ENCODE peak calls at places on chromosomes 13 and 19, in five cellular contexts. One of them, this sample, is unnamed.

GRCh38 chr13:85806553-85807175 is 7.4 kb upstream of the SLITRK6 start:
- DNase-seq in K562: peak; percentile 6
- DNase-seq in Panc1: peak; percentile 17
- DNase-seq in H1: no peak
- DNase-seq in SK-N-SH: peak; percentile 17
- DNase-seq in this sample: peak; percentile 28

GRCh38 chr19:17234911-17235617 is 9.0 kb downstream of the OCEL1 start:
- DNase-seq in K562: peak; percentile 77
- DNase-seq in Panc1: no peak
- DNase-seq in H1: peak; percentile 90
- DNase-seq in SK-N-SH: peak; percentile 86
- DNase-seq in this sample: no peak

GRCh38 chr19:29612801-29613595 is 6.9 kb downstream of the POP4 start:
- DNase-seq in K562: no peak
- DNase-seq in Panc1: no peak
- DNase-seq in H1: no peak
- DNase-seq in SK-N-SH: no peak
- DNase-seq in this sample: no peak

GRCh38 chr19:35357867-35358573 is at the start of gene FFAR3:
- DNase-seq in K562: no peak
- DNase-seq in Panc1: no peak
- DNase-seq in H1: peak; percentile 35
- DNase-seq in SK-N-SH: no peak
- DNase-seq in this sample: no peak

GRCh38 chr13:77222909-77223308 is 104.0 kb downstream of the MYCBP2 start:
- DNase-seq in K562: no peak
- DNase-seq in Panc1: no peak
- DNase-seq in H1: no peak
- DNase-seq in SK-N-SH: no peak
- DNase-seq in this sample: no peak

GRCh38 chr13:48234652-48235099 is 1.7 kb downstream of the ITM2B start:
- DNase-seq in K562: no peak
- DNase-seq in Panc1: no peak
- DNase-seq in H1: no peak
- DNase-seq in SK-N-SH: no peak
- DNase-seq in this sample: no peak

GRCh38 chr13:72151241-72151640 is 284.2 kb upstream of the DACH1 start:
- DNase-seq in K562: no peak
- DNase-seq in Panc1: no peak
- DNase-seq in H1: no peak
- DNase-seq in SK-N-SH: no peak
- DNase-seq in this sample: no peak

GRCh38 chr19:35960432-35960972 is 24.3 kb downstream of the LRFN3 start:
- DNase-seq in K562: no peak
- DNase-seq in Panc1: no peak
- DNase-seq in H1: no peak
- DNase-seq in SK-N-SH: no peak
- DNase-seq in this sample: no peak

GRCh38 chr19:38862321-38863059 is 12.7 kb upstream of the HNRNPL start:
- DNase-seq in K562: no peak
- DNase-seq in Panc1: no peak
- DNase-seq in H1: no peak
- DNase-seq in SK-N-SH: peak; percentile 81
- DNase-seq in this sample: no peak

GRCh38 chr19:7732045-7732444 is at the start of gene CLEC4G:
- DNase-seq in K562: no peak
- DNase-seq in Panc1: no peak
- DNase-seq in H1: no peak
- DNase-seq in SK-N-SH: no peak
- DNase-seq in this sample: no peak

GRCh38 chr19:17385878-17386611 is 8.0 kb downstream of the CCDC194 start:
- DNase-seq in K562: peak; percentile 78
- DNase-seq in Panc1: no peak
- DNase-seq in H1: peak; percentile 92
- DNase-seq in SK-N-SH: peak; percentile 88
- DNase-seq in this sample: no peak

GRCh38 chr19:33102893-33103292 is 21.9 kb downstream of the GPATCH1 start:
- DNase-seq in K562: no peak
- DNase-seq in Panc1: no peak
- DNase-seq in H1: no peak
- DNase-seq in SK-N-SH: no peak
- DNase-seq in this sample: no peak

DNA sequence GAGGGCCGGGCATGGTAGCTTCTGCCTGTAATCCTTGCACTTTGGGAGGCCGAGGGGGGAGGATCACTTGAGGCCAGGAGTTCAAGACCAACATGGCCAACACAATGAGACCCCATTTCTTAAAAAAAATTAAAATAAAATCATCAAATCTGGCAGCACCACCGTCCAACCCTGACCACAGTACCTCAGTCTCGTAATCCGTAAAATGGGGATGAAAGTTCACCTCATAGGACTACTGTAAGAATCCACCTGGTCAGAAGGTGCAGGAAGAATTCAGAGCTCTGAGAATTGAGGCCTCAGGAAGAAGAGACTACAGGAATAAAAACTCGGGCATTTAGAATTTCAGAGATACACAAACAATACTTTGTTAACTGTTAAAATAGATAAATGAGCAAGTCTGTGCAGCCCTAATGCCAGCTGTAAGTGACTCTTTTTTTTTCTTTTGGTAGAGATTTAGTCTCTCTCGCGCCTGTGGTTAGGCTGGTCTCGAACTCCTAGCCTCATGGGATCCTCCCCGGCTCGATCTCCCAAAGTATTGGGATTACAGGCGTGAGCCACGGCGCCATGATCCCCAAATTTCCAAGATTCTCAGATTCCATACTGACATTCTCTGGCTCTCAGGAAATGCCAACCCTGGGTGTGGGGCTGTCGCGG is 2.9 kb downstream of the PPP1R13L start:
- DNase-seq in K562: no peak
- DNase-seq in Panc1: no peak
- DNase-seq in H1: no peak
- DNase-seq in SK-N-SH: no peak
- DNase-seq in this sample: no peak
- H3K4me3 ChIP-seq in K562: no peak overlapping the region
- H3K4me3 ChIP-seq in Panc1: peak overlapping the region; percentile 26
- H3K4me3 ChIP-seq in H1: no peak overlapping the region
- H3K4me3 ChIP-seq in SK-N-SH: no peak overlapping the region
- H3K4me3 ChIP-seq in this sample: peak overlapping the region; percentile 83

DNA sequence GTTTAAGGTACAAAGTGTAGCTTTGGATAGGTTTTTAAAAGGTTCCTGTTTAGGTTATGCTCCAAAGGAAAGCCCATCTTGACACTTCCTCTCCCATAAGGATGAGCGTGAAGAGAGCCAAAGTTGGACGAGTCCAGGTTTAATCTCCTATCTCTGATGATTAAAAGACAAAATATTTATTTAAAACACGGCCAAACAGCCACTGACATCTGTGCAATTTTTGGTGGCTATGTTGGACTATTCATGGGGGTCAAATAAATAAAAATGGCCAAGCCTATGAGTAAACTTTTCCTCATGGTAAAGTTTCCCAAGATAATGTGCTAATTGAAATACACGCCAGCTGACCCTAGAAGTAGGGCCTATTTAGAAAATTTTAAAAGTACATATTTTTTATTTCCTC is 69.0 kb upstream of the DOCK9 start:
- DNase-seq in K562: no peak
- DNase-seq in Panc1: no peak
- DNase-seq in H1: no peak
- DNase-seq in SK-N-SH: no peak
- DNase-seq in this sample: no peak
- TF ChIP-seq SIN3A in K562: no peak
- TF ChIP-seq SIN3A in Panc1: no peak
- TF ChIP-seq SIN3A in H1: no peak
- TF ChIP-seq SIN3A in SK-N-SH: no peak
- TF ChIP-seq SIN3A in this sample: no peak

GRCh38 chr13:94112227-94112626 is 367.3 kb downstream of the DCT start:
- DNase-seq in K562: no peak
- DNase-seq in Panc1: no peak
- DNase-seq in H1: no peak
- DNase-seq in SK-N-SH: no peak
- DNase-seq in this sample: no peak
- TF ChIP-seq CTCF in K562: no peak
- TF ChIP-seq CTCF in Panc1: no peak
- TF ChIP-seq CTCF in H1: no peak
- TF ChIP-seq CTCF in SK-N-SH: no peak
- TF ChIP-seq CTCF in this sample: no peak

GRCh38 chr13:60398949-60399589 is 2.0 kb downstream of the TDRD3 start:
- DNase-seq in K562: peak; percentile 6
- DNase-seq in Panc1: no peak
- DNase-seq in H1: no peak
- DNase-seq in SK-N-SH: no peak
- DNase-seq in this sample: no peak
- H3K4me3 ChIP-seq in K562: peak overlapping the region; percentile 58
- H3K4me3 ChIP-seq in Panc1: no peak overlapping the region
- H3K4me3 ChIP-seq in H1: no peak overlapping the region
- H3K4me3 ChIP-seq in SK-N-SH: peak overlapping the region; percentile 84
- H3K4me3 ChIP-seq in this sample: no peak overlapping the region

GRCh38 chr19:48962029-48962848 is 2.9 kb upstream of the FTL start:
- DNase-seq in K562: peak; percentile 77
- DNase-seq in Panc1: no peak
- DNase-seq in H1: peak; percentile 62
- DNase-seq in SK-N-SH: no peak
- DNase-seq in this sample: no peak
- TF ChIP-seq SIN3A in K562: peak; percentile 90
- TF ChIP-seq SIN3A in Panc1: no peak
- TF ChIP-seq SIN3A in H1: no peak
- TF ChIP-seq SIN3A in SK-N-SH: no peak
- TF ChIP-seq SIN3A in this sample: no peak

GRCh38 chr19:23440791-23441190 is 45.5 kb upstream of the ZNF91 start:
- DNase-seq in K562: peak; percentile 41
- DNase-seq in Panc1: no peak
- DNase-seq in H1: peak; percentile 68
- DNase-seq in SK-N-SH: peak; percentile 39
- DNase-seq in this sample: no peak
- TF ChIP-seq CTCF in K562: peak; percentile 19
- TF ChIP-seq CTCF in Panc1: peak; percentile 56
- TF ChIP-seq CTCF in H1: peak; percentile 70
- TF ChIP-seq CTCF in SK-N-SH: peak; percentile 48
- TF ChIP-seq CTCF in this sample: peak; percentile 35

GRCh38 chr19:49442354-49442753 is 1.0 kb upstream of the SLC17A7 start:
- DNase-seq in K562: no peak
- DNase-seq in Panc1: no peak
- DNase-seq in H1: no peak
- DNase-seq in SK-N-SH: no peak
- DNase-seq in this sample: no peak

GRCh38 chr19:49440439-49441209 is 703 bp downstream of the SLC17A7 start:
- DNase-seq in K562: no peak
- DNase-seq in Panc1: no peak
- DNase-seq in H1: no peak
- DNase-seq in SK-N-SH: no peak
- DNase-seq in this sample: no peak

GRCh38 chr19:49442793-49443365 is 1.6 kb upstream of the SLC17A7 start:
- DNase-seq in K562: peak; percentile 85
- DNase-seq in Panc1: no peak
- DNase-seq in H1: peak; percentile 100
- DNase-seq in SK-N-SH: peak; percentile 91
- DNase-seq in this sample: peak; percentile 82

GRCh38 chr19:49441210-49441959 is at the start of gene SLC17A7:
- DNase-seq in K562: peak; percentile 86
- DNase-seq in Panc1: no peak
- DNase-seq in H1: peak; percentile 82
- DNase-seq in SK-N-SH: peak; percentile 85
- DNase-seq in this sample: no peak

DNA sequence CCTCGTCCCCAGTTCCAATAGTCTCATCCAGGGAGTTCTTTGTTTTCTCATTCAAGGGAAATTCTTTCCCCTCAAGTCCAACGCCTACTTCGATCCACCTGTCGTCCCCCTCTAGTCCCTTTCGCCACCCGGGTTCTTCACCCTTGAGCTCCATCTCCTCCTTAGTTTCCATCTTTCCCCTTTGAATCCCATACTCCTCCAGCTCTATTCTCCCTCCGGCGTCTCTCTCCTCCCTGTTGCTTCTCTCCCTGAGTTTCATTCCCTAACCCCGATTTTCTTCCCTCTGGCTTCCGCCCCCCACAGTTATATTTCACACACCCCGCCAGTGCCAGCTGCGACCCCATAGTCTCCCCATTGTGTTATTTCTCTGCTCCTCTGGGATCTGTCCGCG is 628 bp upstream of the SLC17A7 start:
- DNase-seq in K562: no peak
- DNase-seq in Panc1: no peak
- DNase-seq in H1: no peak
- DNase-seq in SK-N-SH: peak; percentile 10
- DNase-seq in this sample: no peak
- H3K4me3 ChIP-seq in K562: peak overlapping the region; percentile 84
- H3K4me3 ChIP-seq in Panc1: peak overlapping the region; percentile 62
- H3K4me3 ChIP-seq in H1: peak overlapping the region; percentile 36
- H3K4me3 ChIP-seq in SK-N-SH: peak overlapping the region; percentile 59
- H3K4me3 ChIP-seq in this sample: no peak overlapping the region

GRCh38 chr19:15288146-15288963 is 44.0 kb downstream of the BRD4 start:
- DNase-seq in K562: no peak
- DNase-seq in Panc1: no peak
- DNase-seq in H1: no peak
- DNase-seq in SK-N-SH: peak; percentile 72
- DNase-seq in this sample: no peak

GRCh38 chr19:15284896-15285295 is 47.4 kb downstream of the BRD4 start:
- DNase-seq in K562: no peak
- DNase-seq in Panc1: no peak
- DNase-seq in H1: no peak
- DNase-seq in SK-N-SH: no peak
- DNase-seq in this sample: no peak

GRCh38 chr19:15285896-15286591 is 46.3 kb downstream of the BRD4 start:
- DNase-seq in K562: no peak
- DNase-seq in Panc1: no peak
- DNase-seq in H1: no peak
- DNase-seq in SK-N-SH: no peak
- DNase-seq in this sample: no peak

GRCh38 chr19:15287496-15287895 is 44.8 kb downstream of the BRD4 start:
- DNase-seq in K562: no peak
- DNase-seq in Panc1: no peak
- DNase-seq in H1: no peak
- DNase-seq in SK-N-SH: no peak
- DNase-seq in this sample: no peak

DNA sequence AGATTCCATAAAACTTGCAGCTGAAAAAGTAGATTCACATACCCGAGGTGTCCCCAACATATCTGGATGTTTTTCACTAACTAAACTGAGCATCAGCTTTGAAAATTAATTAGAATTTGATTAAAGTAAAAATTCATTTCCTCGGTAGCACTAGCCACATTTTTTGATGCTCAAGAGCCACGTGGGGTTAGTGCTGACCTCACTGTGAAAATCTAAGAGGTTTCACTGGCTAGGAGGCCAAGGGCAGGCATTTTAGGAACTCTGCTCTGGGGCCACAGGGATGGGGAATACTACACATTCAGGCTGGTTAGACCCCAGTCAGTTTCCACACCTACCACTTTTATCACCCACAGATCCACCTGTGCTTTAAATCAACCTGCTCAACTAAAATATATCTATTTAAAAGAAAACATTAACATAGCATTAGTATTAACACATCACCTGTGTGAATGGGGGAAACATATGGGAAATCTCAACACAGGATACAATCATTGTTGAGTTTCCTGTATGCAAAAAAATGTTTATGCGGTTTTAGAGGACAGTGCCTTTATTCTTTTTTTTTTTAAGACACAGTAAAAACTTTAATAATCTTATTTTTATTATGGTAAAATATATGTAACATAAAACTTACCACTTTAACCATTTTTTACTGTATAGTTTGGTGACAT is 45.5 kb downstream of the BRD4 start:
- DNase-seq in K562: no peak
- DNase-seq in Panc1: no peak
- DNase-seq in H1: no peak
- DNase-seq in SK-N-SH: no peak
- DNase-seq in this sample: no peak
- TF ChIP-seq SIN3A in K562: no peak
- TF ChIP-seq SIN3A in Panc1: no peak
- TF ChIP-seq SIN3A in H1: no peak
- TF ChIP-seq SIN3A in SK-N-SH: no peak
- TF ChIP-seq SIN3A in this sample: no peak